ENCODE peak calls at places on chromosomes 11 and 22, in eight cellular contexts. One of them, this sample, is unnamed. For H3K4me1, the result is how much of the 10 kb centered on the place peaks cover.

GRCh38 chr22:39727541-39727940 is 157.0 kb downstream of the CACNA1I start:
- DNase-seq in A673: no peak
- DNase-seq in heart right ventricle: no peak
- DNase-seq in IMR-90: peak
- DNase-seq in upper lobe of right lung: peak
- DNase-seq in pancreas: no peak
- DNase-seq in psoas muscle: no peak
- DNase-seq in upper lobe of left lung: no peak
- DNase-seq in this sample: no peak

GRCh38 chr22:49672013-49672516 is 155.6 kb downstream of the BRD1 start:
- DNase-seq in psoas muscle: no peak
- DNase-seq in IMR-90: no peak
- DNase-seq in heart right ventricle: no peak
- DNase-seq in pancreas: no peak
- DNase-seq in upper lobe of left lung: no peak
- DNase-seq in A673: no peak
- DNase-seq in upper lobe of right lung: no peak
- DNase-seq in this sample: no peak

GRCh38 chr11:12461516-12461915 is 84.1 kb downstream of the PARVA start:
- DNase-seq in pancreas: no peak
- DNase-seq in heart right ventricle: no peak
- DNase-seq in A673: peak
- DNase-seq in upper lobe of left lung: no peak
- DNase-seq in psoas muscle: no peak
- DNase-seq in IMR-90: no peak
- DNase-seq in upper lobe of right lung: no peak
- DNase-seq in this sample: no peak

GRCh38 chr11:64378335-64378884 is 19.4 kb downstream of the RPS6KA4 start:
- DNase-seq in pancreas: peak
- DNase-seq in upper lobe of right lung: no peak
- DNase-seq in IMR-90: no peak
- DNase-seq in psoas muscle: peak
- DNase-seq in heart right ventricle: no peak
- DNase-seq in A673: no peak
- DNase-seq in upper lobe of left lung: no peak
- DNase-seq in this sample: peak

GRCh38 chr11:113260096-113260425 is 54.3 kb upstream of the TTC12 start:
- DNase-seq in upper lobe of left lung: no peak
- DNase-seq in upper lobe of right lung: no peak
- DNase-seq in IMR-90: no peak
- DNase-seq in heart right ventricle: no peak
- DNase-seq in A673: no peak
- DNase-seq in pancreas: no peak
- DNase-seq in psoas muscle: no peak
- DNase-seq in this sample: no peak

GRCh38 chr11:128497057-128497957 is 90.1 kb downstream of the ETS1 start:
- DNase-seq in psoas muscle: peak
- DNase-seq in upper lobe of left lung: no peak
- DNase-seq in heart right ventricle: no peak
- DNase-seq in A673: peak
- DNase-seq in upper lobe of right lung: no peak
- DNase-seq in pancreas: peak
- DNase-seq in IMR-90: peak
- DNase-seq in this sample: no peak

GRCh38 chr22:46057762-46058420 is 80.9 kb upstream of the WNT7B start:
- DNase-seq in heart right ventricle: peak
- DNase-seq in psoas muscle: no peak
- DNase-seq in IMR-90: no peak
- DNase-seq in upper lobe of right lung: peak
- DNase-seq in pancreas: peak
- DNase-seq in A673: peak
- DNase-seq in upper lobe of left lung: peak
- DNase-seq in this sample: peak

GRCh38 chr11:9461760-9462134 is 935 bp downstream of the ZNF143 start:
- DNase-seq in pancreas: no peak
- DNase-seq in IMR-90: peak
- DNase-seq in A673: no peak
- DNase-seq in psoas muscle: no peak
- DNase-seq in heart right ventricle: no peak
- DNase-seq in upper lobe of right lung: no peak
- DNase-seq in upper lobe of left lung: no peak
- DNase-seq in this sample: no peak

GRCh38 chr11:64226507-64227051 is 505 bp downstream of the NUDT22 start:
- DNase-seq in A673: peak
- DNase-seq in pancreas: peak
- DNase-seq in IMR-90: no peak
- DNase-seq in upper lobe of right lung: peak
- DNase-seq in psoas muscle: peak
- DNase-seq in upper lobe of left lung: peak
- DNase-seq in heart right ventricle: peak
- DNase-seq in this sample: peak

GRCh38 chr11:111555255-111555654 is 14.7 kb downstream of the LAYN start:
- DNase-seq in A673: no peak
- DNase-seq in upper lobe of right lung: no peak
- DNase-seq in heart right ventricle: no peak
- DNase-seq in upper lobe of left lung: no peak
- DNase-seq in pancreas: no peak
- DNase-seq in IMR-90: peak
- DNase-seq in psoas muscle: no peak
- DNase-seq in this sample: no peak

GRCh38 chr22:48224332-48224731 is 1461.9 kb downstream of the TBC1D22A start:
- DNase-seq in IMR-90: no peak
- DNase-seq in A673: no peak
- DNase-seq in heart right ventricle: no peak
- DNase-seq in upper lobe of right lung: no peak
- DNase-seq in psoas muscle: no peak
- DNase-seq in upper lobe of left lung: no peak
- DNase-seq in pancreas: no peak
- DNase-seq in this sample: peak

GRCh38 chr11:113553235-113553634 is 78.0 kb upstream of the DRD2 start:
- DNase-seq in IMR-90: peak
- DNase-seq in heart right ventricle: no peak
- DNase-seq in upper lobe of right lung: no peak
- DNase-seq in upper lobe of left lung: no peak
- DNase-seq in pancreas: no peak
- DNase-seq in psoas muscle: peak
- DNase-seq in A673: peak
- DNase-seq in this sample: no peak

GRCh38 chr22:22811016-22812009 is 76.3 kb upstream of the IGLL5 start:
- DNase-seq in pancreas: no peak
- DNase-seq in heart right ventricle: no peak
- DNase-seq in upper lobe of left lung: no peak
- DNase-seq in IMR-90: no peak
- DNase-seq in A673: no peak
- DNase-seq in psoas muscle: no peak
- DNase-seq in upper lobe of right lung: no peak
- DNase-seq in this sample: no peak

GRCh38 chr11:86502137-86502536 is 127.5 kb downstream of the CCDC81 start:
- DNase-seq in upper lobe of right lung: no peak
- DNase-seq in IMR-90: no peak
- DNase-seq in pancreas: no peak
- DNase-seq in heart right ventricle: no peak
- DNase-seq in A673: no peak
- DNase-seq in psoas muscle: no peak
- DNase-seq in upper lobe of left lung: no peak
- DNase-seq in this sample: no peak

GRCh38 chr11:69102732-69103615 is 52.8 kb upstream of the SMIM38 start:
- DNase-seq in upper lobe of left lung: no peak
- DNase-seq in pancreas: no peak
- DNase-seq in psoas muscle: no peak
- DNase-seq in upper lobe of right lung: no peak
- DNase-seq in A673: peak
- DNase-seq in heart right ventricle: no peak
- DNase-seq in IMR-90: no peak
- DNase-seq in this sample: no peak

GRCh38 chr11:6611092-6612007 is 666 bp downstream of the TAF10 start:
- DNase-seq in upper lobe of left lung: no peak
- DNase-seq in IMR-90: peak
- DNase-seq in heart right ventricle: peak
- DNase-seq in psoas muscle: peak
- DNase-seq in upper lobe of right lung: no peak
- DNase-seq in A673: no peak
- DNase-seq in pancreas: peak
- DNase-seq in this sample: peak

GRCh38 chr11:117300301-117300700 is 9.2 kb downstream of the BACE1-AS start:
- DNase-seq in IMR-90: peak
- DNase-seq in psoas muscle: peak
- DNase-seq in pancreas: peak
- DNase-seq in upper lobe of left lung: no peak
- DNase-seq in A673: no peak
- DNase-seq in upper lobe of right lung: peak
- DNase-seq in heart right ventricle: peak
- DNase-seq in this sample: peak

GRCh38 chr22:39872548-39872947 is 21.0 kb downstream of the ENTHD1 start:
- DNase-seq in IMR-90: no peak
- DNase-seq in psoas muscle: no peak
- DNase-seq in pancreas: no peak
- DNase-seq in A673: no peak
- DNase-seq in upper lobe of left lung: no peak
- DNase-seq in heart right ventricle: no peak
- DNase-seq in upper lobe of right lung: no peak
- DNase-seq in this sample: no peak

GRCh38 chr11:10072142-10072541 is 221.9 kb downstream of the SBF2 start:
- DNase-seq in IMR-90: peak
- DNase-seq in upper lobe of left lung: no peak
- DNase-seq in pancreas: no peak
- DNase-seq in heart right ventricle: no peak
- DNase-seq in psoas muscle: no peak
- DNase-seq in A673: no peak
- DNase-seq in upper lobe of right lung: no peak
- DNase-seq in this sample: no peak

GRCh38 chr22:22229683-22230420 is 14.7 kb upstream of the VPREB1 start:
- DNase-seq in pancreas: no peak
- DNase-seq in IMR-90: no peak
- DNase-seq in upper lobe of left lung: no peak
- DNase-seq in psoas muscle: no peak
- DNase-seq in heart right ventricle: no peak
- DNase-seq in A673: no peak
- DNase-seq in upper lobe of right lung: no peak
- DNase-seq in this sample: no peak

GRCh38 chr11:61775606-61776554 is 16.5 kb downstream of the TMEM258 start:
- DNase-seq in A673: no peak
- DNase-seq in psoas muscle: no peak
- DNase-seq in upper lobe of left lung: no peak
- DNase-seq in upper lobe of right lung: no peak
- DNase-seq in IMR-90: no peak
- DNase-seq in heart right ventricle: no peak
- DNase-seq in pancreas: no peak
- DNase-seq in this sample: no peak

DNA sequence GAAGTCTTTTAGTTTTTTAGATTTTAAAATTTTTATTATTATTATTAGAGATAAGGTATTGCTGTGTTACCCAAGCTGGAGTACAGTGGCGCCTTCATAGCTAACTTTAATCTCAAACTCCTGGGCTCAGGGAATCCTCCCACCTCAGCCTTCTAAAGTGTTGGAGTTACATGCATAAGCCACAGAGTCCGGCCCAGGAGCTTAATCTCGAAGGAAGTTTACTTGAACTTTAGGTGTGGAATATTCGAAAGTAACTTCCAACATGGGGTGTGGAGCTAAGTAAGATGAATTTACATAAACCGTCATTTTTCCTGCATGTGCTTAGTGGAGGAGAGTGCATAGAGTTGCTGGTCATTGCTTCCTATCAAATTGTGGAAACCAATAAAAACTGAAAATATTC is 1.4 kb downstream of the ATG13 start:
- DNase-seq in heart right ventricle: no peak
- DNase-seq in psoas muscle: no peak
- DNase-seq in upper lobe of right lung: no peak
- DNase-seq in pancreas: no peak
- DNase-seq in upper lobe of left lung: no peak
- DNase-seq in IMR-90: no peak
- DNase-seq in A673: no peak
- DNase-seq in this sample: peak
- H3K4me1 ChIP-seq in heart right ventricle: under half
- H3K4me1 ChIP-seq in psoas muscle: under half
- H3K4me1 ChIP-seq in upper lobe of right lung: under half
- H3K4me1 ChIP-seq in pancreas: under half
- H3K4me1 ChIP-seq in upper lobe of left lung: under half
- H3K4me1 ChIP-seq in IMR-90: under half
- H3K4me1 ChIP-seq in A673: under half
- H3K4me1 ChIP-seq in this sample: under half

DNA sequence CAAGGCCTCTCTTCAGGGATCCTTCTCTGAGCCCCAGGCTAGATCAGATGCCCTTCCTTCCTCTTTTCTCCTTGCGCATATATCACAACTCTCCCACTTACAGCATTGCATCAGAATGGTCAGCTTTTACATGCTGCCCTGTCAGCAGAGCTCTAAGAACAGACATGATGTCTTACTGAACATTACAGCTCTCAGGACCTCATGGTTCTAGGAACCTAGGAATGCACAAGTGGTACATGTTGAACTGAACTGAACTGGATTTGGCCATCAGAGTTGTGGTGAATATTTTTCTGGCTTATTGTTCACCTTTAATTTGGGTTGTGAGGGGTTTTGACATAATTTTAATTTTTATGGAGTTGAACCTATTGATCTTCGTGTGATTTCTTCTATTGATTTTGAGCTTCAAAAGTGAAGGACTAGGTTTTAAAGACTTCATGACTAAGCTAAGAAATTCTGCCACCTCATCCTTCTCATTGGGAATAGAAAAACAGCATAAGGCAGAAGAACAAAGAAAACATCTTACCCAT is 37.7 kb upstream of the SPON1 start:
- DNase-seq in A673: no peak
- DNase-seq in psoas muscle: no peak
- DNase-seq in upper lobe of left lung: peak
- DNase-seq in heart right ventricle: no peak
- DNase-seq in IMR-90: no peak
- DNase-seq in upper lobe of right lung: no peak
- DNase-seq in pancreas: no peak
- DNase-seq in this sample: no peak
- TF ChIP-seq CTCF in A673: no peak
- TF ChIP-seq CTCF in psoas muscle: no peak
- TF ChIP-seq CTCF in upper lobe of left lung: no peak
- TF ChIP-seq CTCF in heart right ventricle: no peak
- TF ChIP-seq CTCF in IMR-90: no peak
- TF ChIP-seq CTCF in upper lobe of right lung: no peak
- TF ChIP-seq CTCF in pancreas: no peak
- TF ChIP-seq CTCF in this sample: no peak

DNA sequence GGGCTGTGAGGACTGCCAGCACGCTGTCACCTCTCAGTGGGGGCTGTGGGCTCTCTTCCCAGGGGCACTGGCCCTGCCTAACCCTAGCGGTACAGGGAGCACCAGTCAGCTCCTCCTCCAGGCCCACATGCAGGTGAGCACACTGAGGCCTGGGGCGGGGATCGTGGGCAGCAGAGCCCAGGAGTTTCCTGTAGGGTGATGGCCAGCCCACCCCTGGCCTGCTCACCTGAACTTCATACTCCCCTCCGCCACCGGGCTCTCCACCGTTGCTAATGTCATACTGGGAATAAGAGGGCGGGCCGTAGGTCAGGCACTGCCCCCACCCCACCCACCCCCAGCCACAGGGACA is 10.0 kb upstream of the TREH start:
- DNase-seq in upper lobe of left lung: no peak
- DNase-seq in pancreas: no peak
- DNase-seq in psoas muscle: no peak
- DNase-seq in heart right ventricle: peak
- DNase-seq in IMR-90: no peak
- DNase-seq in A673: no peak
- DNase-seq in upper lobe of right lung: no peak
- DNase-seq in this sample: no peak
- H3K4me3 ChIP-seq in upper lobe of left lung: peak
- H3K4me3 ChIP-seq in pancreas: peak
- H3K4me3 ChIP-seq in psoas muscle: peak
- H3K4me3 ChIP-seq in heart right ventricle: peak
- H3K4me3 ChIP-seq in IMR-90: no peak
- H3K4me3 ChIP-seq in A673: peak
- H3K4me3 ChIP-seq in upper lobe of right lung: peak
- H3K4me3 ChIP-seq in this sample: peak

GRCh38 chr11:102205805-102206204 is 95.6 kb downstream of the YAP1 start:
- DNase-seq in upper lobe of right lung: no peak
- DNase-seq in pancreas: no peak
- DNase-seq in upper lobe of left lung: no peak
- DNase-seq in heart right ventricle: no peak
- DNase-seq in IMR-90: no peak
- DNase-seq in psoas muscle: no peak
- DNase-seq in A673: no peak
- DNase-seq in this sample: no peak
- H3K4me1 ChIP-seq in upper lobe of right lung: under half
- H3K4me1 ChIP-seq in pancreas: under half
- H3K4me1 ChIP-seq in upper lobe of left lung: under half
- H3K4me1 ChIP-seq in heart right ventricle: under half
- H3K4me1 ChIP-seq in IMR-90: under half
- H3K4me1 ChIP-seq in psoas muscle: under half
- H3K4me1 ChIP-seq in A673: under half
- H3K4me1 ChIP-seq in this sample: under half